ENCODE peak calls at places on chromosomes 11 and 22, in nine cellular contexts. U is hepatocyte; B is GM23338; O is neuronal stem cell; W is BE2C; C is WERI-Rb-1; E is BJ; D is naive thymus-derived CD4-positive, alpha-beta T cell; M is CD8-positive, alpha-beta T cell. V is an unnamed sample.

GRCh38 chr11:77351281-77351905 is 49.9 kb upstream of the GDPD4 start:
- DNase-seq in U (no peak), B (no peak), O (no peak), W (no peak), C (no peak), E (peak; percentile 22), D (no peak), M (no peak), V (no peak)

GRCh38 chr22:37819100-37819433 is 4.1 kb upstream of the GALR3 start:
- DNase-seq in U (no peak), B (peak; percentile 51), O (no peak), W (no peak), C (no peak), E (no peak), D (no peak), M (no peak), V (no peak)

GRCh38 chr22:39414886-39415285 is 15.3 kb downstream of the TAB1 start:
- DNase-seq in U (no peak), B (no peak), O (no peak), W (no peak), C (no peak), E (no peak), D (no peak), M (no peak), V (no peak)

GRCh38 chr22:37386441-37386840 is 40.8 kb downstream of the ELFN2 start:
- DNase-seq in U (no peak), B (no peak), O (no peak), W (no peak), C (no peak), E (no peak), D (no peak), M (no peak), V (peak; percentile 77)

GRCh38 chr11:75896843-75897419 is 81.9 kb downstream of the UVRAG start:
- DNase-seq in U (peak; percentile 50), B (peak; percentile 58), O (peak; percentile 21), W (no peak), C (no peak), E (no peak), D (peak; percentile 25), M (no peak), V (peak; percentile 27)

GRCh38 chr11:63837719-63838118 is 1.2 kb upstream of the MARK2 start:
- DNase-seq in U (no peak), B (no peak), O (no peak), W (no peak), C (no peak), E (no peak), D (no peak), M (no peak), V (no peak)

GRCh38 chr22:33851985-33852384 is 68.3 kb downstream of the LARGE1 start:
- DNase-seq in U (no peak), B (no peak), O (no peak), W (no peak), C (no peak), E (no peak), D (no peak), M (no peak), V (no peak)

GRCh38 chr22:23542933-23543332 is 37.2 kb downstream of the IGLL1 start:
- DNase-seq in U (no peak), B (no peak), O (no peak), W (no peak), C (no peak), E (no peak), D (no peak), M (no peak), V (no peak)

DNA sequence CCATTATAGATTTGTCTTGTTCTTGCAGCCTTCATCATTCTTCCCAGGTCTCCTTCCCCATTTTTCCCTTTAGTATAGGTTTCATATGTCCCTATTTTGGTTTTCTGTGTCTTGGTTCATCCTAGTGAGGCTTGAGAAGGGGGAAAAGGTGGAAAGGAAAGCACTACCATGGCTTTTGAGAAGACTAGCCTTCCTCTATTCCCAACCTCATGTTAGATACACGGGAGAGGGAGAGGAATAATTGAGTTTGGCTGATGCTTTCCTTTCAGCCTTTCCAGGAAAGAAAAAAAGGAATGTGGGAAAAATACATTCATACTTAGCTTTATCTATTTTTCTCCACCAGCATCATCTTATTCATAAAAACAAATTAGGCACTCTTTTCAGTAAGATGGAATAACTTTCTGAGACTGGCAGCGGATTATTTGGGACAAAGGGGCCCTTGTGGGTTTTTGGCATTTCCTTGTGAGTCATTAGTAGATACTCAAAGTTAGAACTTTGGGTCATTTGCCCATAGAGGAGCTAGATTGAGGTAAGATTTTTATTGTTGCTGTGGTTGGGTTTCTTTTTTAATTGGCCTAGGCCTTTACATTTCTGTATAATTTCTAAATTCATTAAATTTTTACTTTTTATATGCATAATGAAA is 23.8 kb downstream of the CAPRIN1 start:
- DNase-seq in U (no peak), B (no peak), O (no peak), W (no peak), C (no peak), E (peak; percentile 42), D (no peak), M (no peak), V (no peak)
- H3K36me3 ChIP-seq in U (peaks cover 6% of the 10 kb centered on the region), B (peaks cover 89% of the 10 kb centered on the region), O (peaks cover 98% of the 10 kb centered on the region), W (peaks cover 55% of the 10 kb centered on the region), C (peaks cover 93% of the 10 kb centered on the region), E (peaks cover 8% of the 10 kb centered on the region), D (peaks cover 19% of the 10 kb centered on the region), M (peaks cover 42% of the 10 kb centered on the region), V (peaks cover 49% of the 10 kb centered on the region)

GRCh38 chr22:20823264-20823663 is 35.3 kb downstream of the PI4KA start:
- DNase-seq in U (no peak), B (no peak), O (no peak), W (no peak), C (no peak), E (no peak), D (no peak), M (no peak), V (no peak)

GRCh38 chr22:20825624-20826023 is 33.0 kb downstream of the PI4KA start:
- DNase-seq in U (no peak), B (no peak), O (no peak), W (no peak), C (no peak), E (no peak), D (no peak), M (no peak), V (no peak)

GRCh38 chr22:20819471-20819870 is 39.1 kb downstream of the PI4KA start:
- DNase-seq in U (no peak), B (no peak), O (no peak), W (no peak), C (no peak), E (no peak), D (no peak), M (no peak), V (no peak)

GRCh38 chr22:20818471-20818870 is 40.1 kb downstream of the PI4KA start:
- DNase-seq in U (no peak), B (no peak), O (no peak), W (no peak), C (no peak), E (no peak), D (no peak), M (no peak), V (no peak)

GRCh38 chr22:20822240-20822639 is 36.4 kb downstream of the PI4KA start:
- DNase-seq in U (no peak), B (no peak), O (no peak), W (no peak), C (no peak), E (no peak), D (no peak), M (no peak), V (no peak)
- H3K36me3 ChIP-seq in U (peaks cover under 1% of the 10 kb centered on the region), B (peaks cover 3% of the 10 kb centered on the region), O (peaks cover 70% of the 10 kb centered on the region), W (peaks cover 52% of the 10 kb centered on the region), C (peaks cover 64% of the 10 kb centered on the region), E (peaks cover 12% of the 10 kb centered on the region), D (peaks cover 16% of the 10 kb centered on the region), M (peaks cover 34% of the 10 kb centered on the region), V (no peaks in the 10 kb centered on the region)

GRCh38 chr11:1734571-1735081 is 15.8 kb downstream of the IFITM10 start:
- DNase-seq in U (no peak), B (no peak), O (no peak), W (no peak), C (no peak), E (no peak), D (no peak), M (no peak), V (peak; percentile 50)

GRCh38 chr11:1733716-1734351 is 16.6 kb downstream of the IFITM10 start:
- DNase-seq in U (no peak), B (no peak), O (no peak), W (no peak), C (no peak), E (no peak), D (no peak), M (no peak), V (peak; percentile 42)

GRCh38 chr11:1733009-1733715 is 17.2 kb downstream of the IFITM10 start:
- DNase-seq in U (no peak), B (no peak), O (no peak), W (no peak), C (no peak), E (no peak), D (no peak), M (no peak), V (peak; percentile 38)

GRCh38 chr11:1731451-1732059 is 18.8 kb downstream of the IFITM10 start:
- DNase-seq in U (no peak), B (no peak), O (no peak), W (no peak), C (no peak), E (no peak), D (no peak), M (no peak), V (no peak)

DNA sequence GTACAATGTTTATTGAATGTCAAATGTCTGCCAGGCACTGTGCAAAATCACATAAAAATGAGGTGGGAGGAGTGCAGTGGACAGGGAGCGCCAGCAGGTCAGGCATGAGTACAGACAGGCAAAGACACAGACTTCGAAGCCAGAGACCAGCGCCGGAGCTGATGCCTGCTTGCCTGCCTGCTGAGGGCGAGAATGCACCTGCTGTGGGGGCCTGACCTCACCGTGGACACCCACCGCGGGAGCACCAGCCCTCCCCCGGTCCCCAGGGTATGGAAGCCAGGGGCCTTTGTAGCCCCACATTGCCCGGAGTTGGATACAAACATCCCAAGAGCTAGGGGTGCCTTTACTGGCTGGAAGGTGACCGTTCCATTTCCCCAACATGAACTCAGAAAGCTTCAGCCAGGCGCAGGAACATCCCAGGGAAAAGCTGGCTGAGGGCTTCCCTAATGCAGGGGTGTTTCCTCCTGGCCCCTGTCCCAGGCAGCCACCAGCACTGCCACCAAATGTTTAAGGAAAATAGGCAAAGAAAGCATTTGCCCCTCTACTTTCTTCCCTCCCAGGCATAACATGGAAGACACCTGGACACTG is 17.9 kb downstream of the IFITM10 start:
- DNase-seq in U (no peak), B (no peak), O (no peak), W (no peak), C (no peak), E (no peak), D (no peak), M (no peak), V (peak; percentile 46)
- H3K36me3 ChIP-seq in U (no peaks in the 10 kb centered on the region), B (no peaks in the 10 kb centered on the region), O (no peaks in the 10 kb centered on the region), W (no peaks in the 10 kb centered on the region), C (no peaks in the 10 kb centered on the region), E (no peaks in the 10 kb centered on the region), D (no peaks in the 10 kb centered on the region), M (no peaks in the 10 kb centered on the region), V (no peaks in the 10 kb centered on the region)

DNA sequence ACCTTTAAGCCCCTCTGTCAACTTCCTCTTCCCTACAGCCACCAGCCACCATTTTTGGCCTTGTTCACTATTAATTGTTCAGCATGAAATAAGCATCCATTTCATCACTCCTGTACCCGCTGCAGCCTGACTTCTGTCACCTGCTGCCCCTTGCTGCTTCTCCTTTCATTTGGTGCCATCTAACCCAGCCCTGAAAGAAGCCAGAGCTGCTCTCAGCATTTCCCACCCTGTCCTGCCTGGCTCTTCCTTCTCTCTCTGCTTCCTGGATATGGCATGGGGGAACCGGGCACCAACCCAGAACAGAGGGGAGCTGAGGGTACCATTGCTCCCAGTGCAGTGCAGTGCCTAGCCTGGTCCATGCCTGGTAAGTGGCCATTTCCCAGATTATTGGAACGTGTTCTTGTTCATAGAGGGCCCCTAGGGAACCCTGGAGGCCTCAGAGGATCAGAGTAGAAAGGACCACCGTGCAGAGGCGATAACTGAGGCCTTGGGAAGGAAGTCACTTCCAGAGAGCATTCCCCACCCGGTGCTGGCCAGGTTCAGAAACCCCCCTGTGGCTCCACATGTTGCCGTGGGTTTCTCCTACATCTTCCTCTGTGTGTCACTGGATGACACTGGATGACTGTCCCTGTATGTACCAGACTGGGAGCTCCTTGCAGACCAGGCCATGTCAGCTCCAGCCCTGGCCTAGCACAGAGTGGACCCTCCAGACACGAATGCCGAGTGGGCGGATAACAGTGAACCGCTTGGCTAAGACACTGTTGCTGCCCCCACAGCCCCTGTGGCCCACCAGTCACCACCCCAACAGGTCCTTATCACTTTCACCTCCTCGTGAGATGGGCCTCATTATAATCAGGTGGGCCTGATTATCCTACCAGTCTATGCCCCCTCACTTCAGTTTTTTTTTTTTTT is 4.7 kb downstream of the YDJC start:
- DNase-seq in U (no peak), B (no peak), O (no peak), W (no peak), C (no peak), E (no peak), D (no peak), M (no peak), V (peak; percentile 20)
- H3K36me3 ChIP-seq in U (no peaks in the 10 kb centered on the region), B (peaks cover 8% of the 10 kb centered on the region), O (peaks cover 68% of the 10 kb centered on the region), W (peaks cover 50% of the 10 kb centered on the region), C (peaks cover 48% of the 10 kb centered on the region), E (peaks cover 7% of the 10 kb centered on the region), D (peaks cover 6% of the 10 kb centered on the region), M (peaks cover 9% of the 10 kb centered on the region), V (peaks cover 7% of the 10 kb centered on the region)